ENCODE peak calls at places on chromosomes 16 and 17, in eight cellular contexts. D, W, O, S, M, H, X and P are unnamed samples.
A peak's percentile ranks its signal among the peaks of the same experiment; 100 is the strongest.

GRCh38 chr16:2212362-2213324 is 2.0 kb upstream of the BRICD5 start:
- DNase-seq in D (no peak), W (no peak), O (no peak), S (peak; percentile 36), M (no peak), H (no peak), X (no peak), P (no peak)

GRCh38 chr16:23384878-23385277 is 68.1 kb downstream of the COG7 start:
- DNase-seq in D (no peak), W (no peak), O (no peak), S (peak; percentile 96), M (no peak), H (no peak), X (no peak), P (no peak)

GRCh38 chr16:11234884-11235702 is 20.9 kb downstream of the SOCS1 start:
- DNase-seq in D (no peak), W (no peak), O (no peak), S (no peak), M (no peak), H (no peak), X (no peak), P (no peak)

GRCh38 chr17:67862614-67863217 is 37.4 kb downstream of the BPTF start:
- DNase-seq in D (no peak), W (no peak), O (no peak), S (no peak), M (no peak), H (no peak), X (no peak), P (no peak)

GRCh38 chr17:48181653-48182052 is 74.1 kb downstream of the SNX11 start:
- DNase-seq in D (no peak), W (peak; percentile 4), O (peak; percentile 82), S (no peak), M (no peak), H (no peak), X (no peak), P (peak; percentile 67)

GRCh38 chr16:88376053-88376834 is 6.5 kb upstream of the ZNF469 start:
- DNase-seq in D (no peak), W (no peak), O (no peak), S (no peak), M (no peak), H (no peak), X (no peak), P (no peak)

GRCh38 chr17:43814714-43815113 is 18.2 kb downstream of the MPP3 start:
- DNase-seq in D (no peak), W (no peak), O (no peak), S (peak; percentile 67), M (no peak), H (no peak), X (no peak), P (no peak)

GRCh38 chr17:28370035-28370743 is at the start of gene VTN:
- DNase-seq in D (no peak), W (no peak), O (peak; percentile 96), S (no peak), M (no peak), H (no peak), X (no peak), P (peak; percentile 100)

GRCh38 chr17:42414782-42415409 is 8.2 kb downstream of the CAVIN1 start:
- DNase-seq in D (no peak), W (no peak), O (peak; percentile 67), S (no peak), M (no peak), H (peak; percentile 90), X (peak; percentile 37), P (no peak)

GRCh38 chr17:27817731-27818130 is 17.4 kb upstream of the NOS2 start:
- DNase-seq in D (no peak), W (no peak), O (no peak), S (no peak), M (no peak), H (peak; percentile 55), X (no peak), P (no peak)

GRCh38 chr17:63967953-63968352 is 4.8 kb downstream of the SCN4A start:
- DNase-seq in D (no peak), W (no peak), O (no peak), S (no peak), M (no peak), H (no peak), X (no peak), P (no peak)

GRCh38 chr17:62791235-62792121 is 16.6 kb downstream of the MARCHF10 start:
- DNase-seq in D (no peak), W (no peak), O (peak; percentile 28), S (peak; percentile 28), M (no peak), H (no peak), X (no peak), P (no peak)

GRCh38 chr16:46884513-46885293 is 541 bp downstream of the GPT2 start:
- DNase-seq in D (no peak), W (no peak), O (peak; percentile 68), S (peak; percentile 36), M (no peak), H (no peak), X (peak; percentile 13), P (no peak)

GRCh38 chr17:68302666-68303065 is 11.4 kb downstream of the ARSG start:
- DNase-seq in D (no peak), W (no peak), O (no peak), S (no peak), M (no peak), H (no peak), X (no peak), P (no peak)

GRCh38 chr16:22855231-22855630 is 41.3 kb downstream of the HS3ST2 start:
- DNase-seq in D (no peak), W (no peak), O (no peak), S (no peak), M (no peak), H (no peak), X (no peak), P (no peak)

GRCh38 chr16:3999479-3999868 is 116.8 kb downstream of the ADCY9 start:
- DNase-seq in D (no peak), W (no peak), O (peak; percentile 67), S (no peak), M (no peak), H (no peak), X (no peak), P (no peak)

GRCh38 chr17:38967290-38967738 is at the start of gene FBXO47:
- DNase-seq in D (no peak), W (peak; percentile 65), O (peak; percentile 99), S (peak; percentile 82), M (no peak), H (no peak), X (peak; percentile 80), P (peak; percentile 95)

GRCh38 chr17:29590261-29590978 is 972 bp upstream of the GIT1 start:
- DNase-seq in D (no peak), W (no peak), O (no peak), S (no peak), M (peak; percentile 74), H (no peak), X (no peak), P (no peak)

GRCh38 chr16:63461248-63461841 is 1425.1 kb upstream of the CDH8 start:
- DNase-seq in D (peak; percentile 4), W (peak; percentile 51), O (peak; percentile 70), S (peak; percentile 1), M (no peak), H (no peak), X (no peak), P (peak; percentile 27)

GRCh38 chr16:4097826-4098240 is 18.4 kb downstream of the ADCY9 start:
- DNase-seq in D (no peak), W (no peak), O (no peak), S (no peak), M (no peak), H (no peak), X (no peak), P (no peak)

GRCh38 chr17:78919816-78920516 is 5.2 kb downstream of the TIMP2 start:
- DNase-seq in D (no peak), W (no peak), O (no peak), S (no peak), M (no peak), H (no peak), X (no peak), P (no peak)